ENCODE peak calls at places on chromosome 22, in eight cellular contexts. L is choroid plexus epithelial cell, B is colonic mucosa, Z is mammary epithelial cell, N is fibroblast of lung, P is Peyer's patch, T is progenitor cell of endocrine pancreas, U is HCT116. I is an unnamed sample.

GRCh38 chr22:35971418-35972119 is 57.1 kb downstream of the RBFOX2 start:
- DNase-seq in P (no peak), N (peak), T (no peak), B (no peak), Z (no peak), U (no peak), L (peak), I (no peak)

GRCh38 chr22:37162221-37163095 is 12.7 kb upstream of the IL2RB start:
- DNase-seq in L (peak), U (no peak), T (no peak), N (no peak), Z (no peak), P (peak), B (no peak), I (peak)

GRCh38 chr22:45318558-45319318 is 9.0 kb downstream of the FAM118A start:
- DNase-seq in N (peak), T (no peak), L (peak), U (no peak), B (no peak), P (peak), Z (peak), I (peak)

GRCh38 chr22:48677168-48677520 is 1150.5 kb downstream of the BRD1 start:
- DNase-seq in U (no peak), P (no peak), B (no peak), Z (no peak), T (no peak), L (no peak), N (no peak), I (no peak)

GRCh38 chr22:45903355-45904149 is 73.4 kb downstream of the WNT7B start:
- DNase-seq in U (no peak), B (no peak), Z (peak), L (peak), P (no peak), T (no peak), N (peak), I (no peak)

GRCh38 chr22:37965940-37966664 is 12.6 kb downstream of the POLR2F start:
- DNase-seq in L (peak), U (no peak), N (no peak), P (no peak), B (no peak), Z (peak), T (no peak), I (no peak)

GRCh38 chr22:42269407-42270177 is 861 bp downstream of the TCF20 start:
- DNase-seq in Z (peak), B (peak), N (no peak), P (peak), T (peak), L (peak), U (peak), I (peak)

GRCh38 chr22:23825246-23825905 is 13.4 kb downstream of the DERL3 start:
- DNase-seq in L (no peak), U (no peak), B (no peak), N (no peak), Z (no peak), T (no peak), P (no peak), I (no peak)

GRCh38 chr22:39946571-39947407 is 13.4 kb upstream of the TMA7B start:
- DNase-seq in T (no peak), L (no peak), P (no peak), Z (peak), B (no peak), N (no peak), U (no peak), I (no peak)

GRCh38 chr22:22422629-22423112 is 85.9 kb downstream of the ZNF280B start:
- DNase-seq in T (peak), U (peak), P (peak), B (peak), L (peak), N (peak), Z (peak), I (peak)

GRCh38 chr22:32562396-32562795 is 87.8 kb downstream of the FBXO7 start:
- DNase-seq in L (no peak), Z (no peak), T (no peak), N (no peak), U (no peak), B (no peak), P (peak), I (no peak)

GRCh38 chr22:23787600-23787896 is 782 bp downstream of the SMARCB1 start:
- DNase-seq in B (no peak), U (no peak), T (no peak), N (no peak), Z (no peak), P (no peak), L (no peak), I (no peak)

GRCh38 chr22:44997060-44997459 is 12.7 kb downstream of the PHF21B start:
- DNase-seq in L (no peak), P (no peak), Z (no peak), B (no peak), N (no peak), T (no peak), U (no peak), I (no peak)

GRCh38 chr22:49087163-49087562 is 740.5 kb downstream of the BRD1 start:
- DNase-seq in P (no peak), N (no peak), Z (no peak), U (no peak), L (no peak), T (no peak), B (no peak), I (no peak)

GRCh38 chr22:34885852-34886251 is 180.1 kb upstream of the ISX start:
- DNase-seq in P (no peak), U (no peak), B (no peak), T (no peak), Z (peak), L (no peak), N (no peak), I (no peak)

GRCh38 chr22:44561139-44561840 is 63.3 kb upstream of the RTL6 start:
- DNase-seq in N (no peak), Z (no peak), L (no peak), B (no peak), U (no peak), P (no peak), T (no peak), I (no peak)

GRCh38 chr22:32457031-32457430 is 7.2 kb downstream of the BPIFC start:
- DNase-seq in U (no peak), L (no peak), Z (no peak), N (no peak), B (no peak), T (no peak), P (no peak), I (no peak)

GRCh38 chr22:35230417-35230816 is 26.9 kb upstream of the HMGXB4 start:
- DNase-seq in N (no peak), T (no peak), Z (no peak), B (no peak), L (no peak), U (no peak), P (no peak), I (no peak)

GRCh38 chr22:47296405-47297260 is 534.2 kb downstream of the TBC1D22A start:
- DNase-seq in B (no peak), L (no peak), T (no peak), Z (no peak), U (no peak), N (no peak), P (peak), I (no peak)

GRCh38 chr22:43356881-43357280 is 13.7 kb upstream of the SCUBE1 start:
- DNase-seq in T (no peak), B (no peak), P (no peak), Z (no peak), U (no peak), N (no peak), L (no peak), I (no peak)

GRCh38 chr22:35323305-35323704 is 23.6 kb downstream of the TOM1 start:
- DNase-seq in L (no peak), U (no peak), P (no peak), Z (no peak), T (no peak), B (no peak), N (no peak), I (no peak)

GRCh38 chr22:31161386-31161785 is 1.4 kb downstream of the RNF185 start:
- DNase-seq in B (no peak), L (no peak), Z (no peak), P (no peak), T (no peak), N (no peak), U (no peak), I (no peak)

GRCh38 chr22:31160328-31160978 is 471 bp downstream of the RNF185 start:
- DNase-seq in B (peak), L (peak), P (peak), Z (no peak), U (no peak), N (peak), T (no peak), I (no peak)

GRCh38 chr22:31162015-31162765 is 2.2 kb downstream of the RNF185 start:
- DNase-seq in Z (no peak), B (no peak), P (no peak), N (no peak), T (no peak), U (no peak), L (peak), I (no peak)
- TF ChIP-seq CTCF in Z (peak), B (no peak), P (peak), N (no peak), T (no peak), U (peak), L (peak), I (no peak)

GRCh38 chr22:50243704-50244419 is 961 bp downstream of the TUBGCP6 start:
- DNase-seq in U (no peak), P (no peak), T (no peak), N (no peak), L (peak), Z (no peak), B (no peak), I (no peak)

GRCh38 chr22:50245214-50246072 is 620 bp upstream of the TUBGCP6 start:
- DNase-seq in L (no peak), Z (peak), T (no peak), P (no peak), N (no peak), U (no peak), B (no peak), I (no peak)

GRCh38 chr22:50242406-50242949 is 2.3 kb downstream of the TUBGCP6 start:
- DNase-seq in P (no peak), U (no peak), Z (no peak), T (no peak), B (no peak), N (no peak), L (no peak), I (no peak)

GRCh38 chr22:50246242-50247175 is 1.7 kb upstream of the TUBGCP6 start:
- DNase-seq in Z (no peak), U (no peak), P (no peak), T (no peak), N (no peak), B (no peak), L (no peak), I (no peak)

DNA sequence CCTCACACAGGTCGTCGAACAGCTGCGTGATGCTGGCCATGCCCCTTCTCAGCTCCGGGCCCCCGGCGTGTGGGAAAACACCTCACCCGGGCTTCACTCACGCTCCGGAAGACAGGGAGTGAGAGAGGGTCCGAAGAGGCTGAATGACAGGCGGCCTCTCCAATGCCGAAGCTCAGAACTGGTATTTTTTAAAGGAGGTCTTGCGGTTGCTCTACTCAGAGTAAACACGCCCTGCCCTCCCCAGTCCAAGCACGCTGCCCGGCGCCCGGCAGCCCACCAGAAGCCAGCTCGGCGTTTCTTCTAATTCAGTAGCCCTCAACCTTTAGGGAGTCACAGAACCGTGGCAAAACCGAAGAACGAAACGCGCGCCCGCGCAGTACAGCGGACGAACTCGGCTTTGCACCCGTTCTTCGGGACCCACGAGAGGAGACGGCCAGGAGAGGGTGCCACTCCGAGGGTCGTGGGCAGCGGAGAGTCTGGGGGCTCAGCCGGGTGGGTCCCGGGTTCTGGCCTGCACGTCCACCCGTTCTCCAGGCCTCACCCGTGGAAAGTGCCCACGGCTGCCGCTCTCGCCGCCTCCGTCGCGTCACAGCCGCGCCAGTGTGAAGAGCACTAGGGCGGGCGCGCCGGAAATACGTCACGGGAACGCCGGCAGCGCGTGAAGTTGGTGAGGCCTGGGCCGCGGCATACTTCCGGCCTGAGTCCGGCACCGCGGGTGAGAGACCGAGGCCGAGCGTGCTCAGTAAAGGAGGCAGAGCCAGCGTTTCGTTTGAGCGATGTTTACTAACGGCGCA is at the start of gene TUBGCP6:
- DNase-seq in T (peak), Z (peak), U (peak), B (peak), L (peak), P (peak), N (peak), I (peak)
- TF ChIP-seq CTCF in T (peak), Z (peak), U (peak), B (no peak), L (peak), P (peak), N (no peak), I (no peak)

GRCh38 chr22:19718255-19719054 is 4.2 kb downstream of the SEPTIN5 start:
- DNase-seq in N (no peak), P (no peak), T (no peak), U (no peak), L (no peak), B (no peak), Z (no peak), I (peak)
- TF ChIP-seq CTCF in N (no peak), P (no peak), T (no peak), U (no peak), L (no peak), B (no peak), Z (no peak), I (no peak)

DNA sequence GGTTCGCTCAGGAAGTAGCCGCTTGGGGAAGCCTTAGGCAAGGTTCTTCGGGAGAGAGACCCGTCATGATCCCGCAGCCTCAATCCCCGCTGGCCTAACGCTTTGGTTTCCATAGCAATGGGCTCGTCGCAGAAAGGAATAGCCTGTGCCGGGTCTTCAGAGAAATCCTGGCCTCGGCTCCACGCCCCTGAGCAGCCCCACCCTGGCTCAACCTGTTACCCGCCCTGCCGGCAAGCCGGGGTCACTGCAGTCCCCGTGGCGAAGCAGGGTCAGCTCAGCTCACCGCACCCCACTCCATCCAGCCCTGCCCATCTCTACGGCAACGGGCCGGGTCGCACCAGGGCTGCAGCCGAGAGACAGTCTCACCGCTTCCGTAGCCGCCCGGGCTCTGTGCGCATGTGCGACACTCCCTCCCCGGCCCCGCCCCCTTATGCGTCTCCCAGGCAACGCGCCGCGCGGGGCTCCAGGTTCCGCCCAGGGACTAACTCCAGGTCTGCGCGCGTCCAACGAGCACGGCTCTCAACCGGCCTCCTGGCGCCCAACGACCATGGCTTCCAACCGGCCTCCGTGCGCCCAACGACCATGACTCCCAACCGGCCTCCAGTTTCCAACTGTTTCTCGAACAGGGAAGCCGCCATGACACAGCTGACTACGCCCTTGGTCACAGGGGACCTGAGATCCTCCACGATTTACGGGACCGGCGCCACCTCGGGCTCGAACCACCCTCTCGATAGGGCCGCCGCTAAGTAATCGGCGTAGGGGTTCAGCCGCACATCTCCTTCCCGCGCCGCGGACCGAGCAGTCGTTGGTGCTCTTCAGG is at the start of gene DUSP18:
- DNase-seq in U (peak), P (peak), L (peak), T (peak), Z (peak), N (peak), B (peak), I (peak)
- TF ChIP-seq CTCF in U (peak), P (peak), L (peak), T (peak), Z (peak), N (peak), B (peak), I (no peak)

I was measured in GM20000.